ENCODE peak calls at places on chromosomes 2 and 18, in ten cellular contexts. J is upper lobe of right lung, Z is pancreas, N is IMR-90, E is PC-3, D is kidney, H is psoas muscle, A is iPS DF 6.9, Y is GM23248, R is breast epithelium. P is an unnamed sample.

GRCh38 chr2:1642066-1642861 is 102.1 kb downstream of the PXDN start:
- DNase-seq in J (no peak), Z (no peak), N (peak; percentile 65), E (no peak), D (no peak), H (no peak), A (no peak), Y (no peak), R (no peak), P (no peak)

GRCh38 chr2:85768713-85769112 is 14.9 kb downstream of the ATOH8 start:
- DNase-seq in J (no peak), Z (no peak), N (no peak), E (no peak), D (no peak), H (no peak), A (no peak), Y (peak; percentile 42), R (no peak), P (no peak)

GRCh38 chr2:151869296-151869695 is 41.1 kb upstream of the ARL5A start:
- DNase-seq in J (no peak), Z (no peak), N (no peak), E (no peak), D (no peak), H (no peak), A (no peak), Y (no peak), R (no peak), P (no peak)

GRCh38 chr2:10740226-10740625 is 18.8 kb downstream of the ATP6V1C2 start:
- DNase-seq in J (no peak), Z (no peak), N (no peak), E (no peak), D (no peak), H (no peak), A (no peak), Y (no peak), R (no peak), P (no peak)

GRCh38 chr2:128608911-128609880 is 290.5 kb upstream of the HS6ST1 start:
- DNase-seq in J (peak; percentile 49), Z (no peak), N (no peak), E (no peak), D (peak; percentile 70), H (no peak), A (no peak), Y (no peak), R (peak; percentile 30), P (peak; percentile 59)

GRCh38 chr2:122070241-122070731 is 314.8 kb downstream of the TSN start:
- DNase-seq in J (no peak), Z (no peak), N (no peak), E (peak; percentile 22), D (no peak), H (no peak), A (no peak), Y (peak; percentile 50), R (no peak), P (no peak)

GRCh38 chr2:68918497-68918896 is 34.2 kb downstream of the GKN2 start:
- DNase-seq in J (no peak), Z (no peak), N (no peak), E (no peak), D (no peak), H (no peak), A (no peak), Y (no peak), R (no peak), P (no peak)

GRCh38 chr18:61034581-61034980 is 298.6 kb upstream of the CDH20 start:
- DNase-seq in J (no peak), Z (no peak), N (no peak), E (no peak), D (no peak), H (no peak), A (no peak), Y (no peak), R (no peak), P (no peak)

GRCh38 chr2:60552096-60552850 is 1.2 kb downstream of the BCL11A start:
- DNase-seq in J (peak; percentile 73), Z (peak; percentile 54), N (no peak), E (peak; percentile 45), D (no peak), H (no peak), A (no peak), Y (peak; percentile 62), R (no peak), P (peak; percentile 88)

GRCh38 chr2:42954227-42954962 is 162.0 kb upstream of the HAAO start:
- DNase-seq in J (no peak), Z (no peak), N (peak; percentile 65), E (no peak), D (no peak), H (no peak), A (no peak), Y (no peak), R (no peak), P (no peak)

GRCh38 chr2:83665894-83666293 is 793.2 kb downstream of the SUCLG1 start:
- DNase-seq in J (no peak), Z (no peak), N (peak; percentile 24), E (peak; percentile 79), D (no peak), H (no peak), A (no peak), Y (peak; percentile 80), R (no peak), P (no peak)

GRCh38 chr18:69725009-69725408 is 222.7 kb downstream of the CD226 start:
- DNase-seq in J (no peak), Z (no peak), N (peak; percentile 41), E (no peak), D (no peak), H (no peak), A (no peak), Y (no peak), R (no peak), P (no peak)

GRCh38 chr2:147197754-147198153 is 647.1 kb upstream of the ACVR2A start:
- DNase-seq in J (no peak), Z (no peak), N (no peak), E (no peak), D (no peak), H (no peak), A (no peak), Y (no peak), R (no peak), P (no peak)

GRCh38 chr2:41947701-41948396 is 100.0 kb upstream of the PKDCC start:
- DNase-seq in J (no peak), Z (no peak), N (no peak), E (no peak), D (no peak), H (no peak), A (no peak), Y (no peak), R (no peak), P (no peak)
- H3K4me1 ChIP-seq in J (no peaks in the 10 kb centered on the region), Z (no peaks in the 10 kb centered on the region), N (no peaks in the 10 kb centered on the region), E (no peaks in the 10 kb centered on the region), D (no peaks in the 10 kb centered on the region), H (peaks cover 8% of the 10 kb centered on the region), A (peaks cover 15% of the 10 kb centered on the region), Y (no peaks in the 10 kb centered on the region), R (no peaks in the 10 kb centered on the region), P (no peaks in the 10 kb centered on the region)

GRCh38 chr2:109353806-109354745 is 225.1 kb downstream of the SH3RF3 start:
- DNase-seq in J (no peak), Z (no peak), N (no peak), E (no peak), D (no peak), H (no peak), A (no peak), Y (no peak), R (no peak), P (no peak)
- H3K27ac ChIP-seq in J (no peak overlapping the region), Z (no peak overlapping the region), N (no peak overlapping the region), E (no peak overlapping the region), D (no peak overlapping the region), H (no peak overlapping the region), A (no peak overlapping the region), Y (no peak overlapping the region), R (no peak overlapping the region), P (no peak overlapping the region)

GRCh38 chr18:80115035-80115434 is 6.0 kb downstream of the ADNP2 start:
- DNase-seq in J (no peak), Z (no peak), N (no peak), E (no peak), D (no peak), H (no peak), A (no peak), Y (no peak), R (no peak), P (no peak)
- H3K36me3 ChIP-seq in J (peaks cover 21% of the 10 kb centered on the region), Z (no peaks in the 10 kb centered on the region), N (peaks cover 10% of the 10 kb centered on the region), E (peaks cover 39% of the 10 kb centered on the region), D (peaks cover 7% of the 10 kb centered on the region), H (no peaks in the 10 kb centered on the region), A (peaks cover 3% of the 10 kb centered on the region), Y (peaks cover 22% of the 10 kb centered on the region), R (no peaks in the 10 kb centered on the region), P (peaks cover 8% of the 10 kb centered on the region)

GRCh38 chr18:5705393-5705792 is 161.6 kb upstream of the EPB41L3 start:
- DNase-seq in J (no peak), Z (no peak), N (no peak), E (no peak), D (no peak), H (no peak), A (no peak), Y (no peak), R (no peak), P (no peak)
- H3K4me1 ChIP-seq in J (no peaks in the 10 kb centered on the region), Z (no peaks in the 10 kb centered on the region), N (no peaks in the 10 kb centered on the region), E (no peaks in the 10 kb centered on the region), D (no peaks in the 10 kb centered on the region), H (no peaks in the 10 kb centered on the region), A (no peaks in the 10 kb centered on the region), Y (no peaks in the 10 kb centered on the region), R (no peaks in the 10 kb centered on the region), P (no peaks in the 10 kb centered on the region)

DNA sequence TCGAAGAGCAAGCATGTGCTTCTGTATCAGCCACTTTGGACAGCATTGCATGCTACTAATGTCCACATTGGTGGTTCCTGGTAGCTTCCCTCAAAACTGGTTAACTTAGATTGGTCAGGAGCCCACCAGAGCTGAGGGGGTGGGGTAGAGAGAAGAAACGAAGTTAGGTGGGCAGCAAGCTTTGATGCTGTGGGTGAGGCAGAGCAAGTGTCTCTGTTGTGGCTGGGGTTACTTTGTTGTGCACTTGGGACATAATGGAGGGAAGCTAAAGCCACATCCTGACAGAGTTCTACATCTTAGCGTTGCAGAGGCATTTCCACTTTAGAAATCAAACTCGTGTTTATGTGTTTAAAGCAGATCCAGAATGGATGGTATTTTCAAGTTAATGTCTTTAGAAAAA is 82.7 kb downstream of the FAM168B start:
- DNase-seq in J (no peak), Z (no peak), N (no peak), E (no peak), D (no peak), H (no peak), A (no peak), Y (no peak), R (no peak), P (no peak)
- H3K27ac ChIP-seq in J (no peak overlapping the region), Z (no peak overlapping the region), N (no peak overlapping the region), E (no peak overlapping the region), D (no peak overlapping the region), H (no peak overlapping the region), A (no peak overlapping the region), Y (no peak overlapping the region), R (no peak overlapping the region), P (no peak overlapping the region)